ENCODE peak calls at places on chromosomes 16 and 17, in nine cellular contexts. Y is naive thymus-derived CD8-positive, alpha-beta T cell; S is natural killer cell; C is SK-N-SH treated with all-trans-retinoic acid at 6 μM for 48 hours; O is activated T-cell treated with anti-CD3 and anti-CD28 coated beads, Interleukin-2, amount 50 U/mL, for 4 hours; W is left lung; L is lung; A is heart right ventricle; E is activated CD8-positive, alpha-beta T cell treated with anti-CD3 and anti-CD28 coated beads for 36 hours. R is an unnamed sample.
A peak's percentile ranks its signal among the peaks of the same experiment; 100 is the strongest.

GRCh38 chr16:68284847-68285246 is 20.5 kb downstream of the SLC7A6 start:
- ATAC-seq in C (no peak), Y (no peak), S (peak; percentile 13), W (peak; percentile 31), E (peak; percentile 1), L (peak; percentile 21), O (peak; percentile 2), A (no peak), R (no peak)

GRCh38 chr17:63439682-63440081 is 6.4 kb downstream of the CYB561 start:
- ATAC-seq in L (no peak), Y (no peak), S (peak; percentile 42), E (no peak), W (no peak), O (no peak), C (peak; percentile 0), A (no peak), R (peak; percentile 38)

GRCh38 chr16:82641336-82641984 is 14.7 kb downstream of the CDH13 start:
- ATAC-seq in O (no peak), S (peak; percentile 46), Y (no peak), W (no peak), C (peak; percentile 49), L (no peak), A (no peak), E (peak; percentile 63), R (no peak)

GRCh38 chr16:3804426-3805016 is 76.0 kb downstream of the CREBBP start:
- ATAC-seq in C (no peak), L (no peak), A (no peak), E (no peak), S (peak; percentile 49), Y (no peak), O (no peak), W (peak; percentile 50), R (no peak)

GRCh38 chr16:52113812-52114211 is 433.1 kb downstream of the TOX3 start:
- ATAC-seq in L (no peak), S (no peak), C (no peak), E (no peak), A (no peak), W (peak; percentile 22), Y (no peak), O (no peak), R (no peak)

GRCh38 chr17:7590743-7591142 is 849 bp upstream of the SOX15 start:
- ATAC-seq in C (peak; percentile 70), L (no peak), Y (no peak), A (no peak), E (no peak), S (no peak), O (no peak), W (peak; percentile 4), R (no peak)

GRCh38 chr17:64262125-64262421 is 987 bp downstream of the TEX2 start:
- ATAC-seq in A (no peak), C (peak; percentile 15), Y (peak; percentile 22), W (peak; percentile 2), S (no peak), L (no peak), E (no peak), O (no peak), R (no peak)

GRCh38 chr17:44747566-44747965 is 11.2 kb upstream of the ADAM11 start:
- ATAC-seq in Y (no peak), W (no peak), E (no peak), C (no peak), S (no peak), L (no peak), A (no peak), O (no peak), R (no peak)

GRCh38 chr17:19630035-19630434 is 18.5 kb upstream of the ALDH3A2 start:
- ATAC-seq in C (no peak), W (no peak), O (no peak), S (no peak), E (no peak), Y (no peak), A (no peak), L (no peak), R (no peak)

GRCh38 chr17:62800580-62800979 is 7.5 kb downstream of the MARCHF10 start:
- ATAC-seq in L (no peak), E (no peak), Y (no peak), O (no peak), S (no peak), C (peak; percentile 49), W (peak; percentile 95), A (no peak), R (no peak)

GRCh38 chr17:37485938-37486570 is 3.6 kb upstream of the DUSP14 start:
- ATAC-seq in L (no peak), Y (no peak), C (no peak), O (no peak), E (no peak), S (no peak), A (no peak), W (no peak), R (no peak)

GRCh38 chr16:72172105-72173034 is at the start of gene PMFBP1:
- ATAC-seq in Y (no peak), W (peak; percentile 91), S (peak; percentile 18), C (peak; percentile 52), O (peak; percentile 65), E (peak; percentile 84), A (no peak), L (peak; percentile 62), R (peak; percentile 74)

GRCh38 chr16:68732068-68732680 is 4.9 kb upstream of the CDH1 start:
- ATAC-seq in W (peak; percentile 94), O (no peak), Y (no peak), E (no peak), A (no peak), L (no peak), C (peak; percentile 28), S (no peak), R (no peak)

R was measured in gastroesophageal sphincter.